ENCODE peak calls at places on chromosome 1, in six cellular contexts. C is ELR, V is T-helper 2 cell, R is DMS53, Y is HS-5, T is cerebellar cortex. F is an unnamed sample.
A peak's percentile ranks its signal among the peaks of the same experiment; 100 is the strongest.

GRCh38 chr1:160978510-160978927 is 23.9 kb upstream of the ITLN2 start:
- DNase-seq in Y (no peak), C (no peak), R (peak; percentile 72), V (no peak), T (no peak), F (no peak)

GRCh38 chr1:202662081-202662480 is 48.2 kb downstream of the SYT2 start:
- DNase-seq in T (peak; percentile 78), Y (no peak), C (no peak), V (no peak), R (peak; percentile 58), F (no peak)

GRCh38 chr1:151371340-151371739 is 1.2 kb downstream of the SELENBP1 start:
- DNase-seq in Y (no peak), R (peak; percentile 67), T (no peak), V (no peak), C (no peak), F (peak; percentile 21)

GRCh38 chr1:66388918-66389317 is 145.0 kb upstream of the SGIP1 start:
- DNase-seq in T (peak; percentile 49), V (no peak), R (no peak), Y (no peak), C (no peak), F (no peak)

GRCh38 chr1:24964811-24965570 is 34.9 kb upstream of the RUNX3 start:
- DNase-seq in R (no peak), T (no peak), V (peak; percentile 43), Y (no peak), C (peak; percentile 50), F (no peak)

GRCh38 chr1:4170548-4170947 is 270.5 kb upstream of the C1orf174 start:
- DNase-seq in T (no peak), C (no peak), V (no peak), R (no peak), Y (no peak), F (no peak)

GRCh38 chr1:79004916-79005315 is 1.6 kb downstream of the ADGRL4 start:
- DNase-seq in V (no peak), T (no peak), Y (no peak), R (no peak), C (no peak), F (no peak)

GRCh38 chr1:153272186-153272585 is 12.7 kb downstream of the LORICRIN start:
- DNase-seq in C (no peak), R (no peak), T (no peak), V (no peak), Y (no peak), F (no peak)

GRCh38 chr1:156900896-156901589 is 7.5 kb downstream of the PEAR1 start:
- DNase-seq in V (no peak), C (no peak), R (no peak), Y (no peak), T (no peak), F (no peak)

GRCh38 chr1:159177273-159177907 is 6.0 kb downstream of the CADM3 start:
- DNase-seq in T (no peak), C (peak; percentile 75), Y (peak; percentile 20), V (no peak), R (peak; percentile 59), F (peak; percentile 71)

GRCh38 chr1:100896481-100896982 is 642 bp downstream of the SLC30A7 start:
- DNase-seq in V (no peak), Y (peak; percentile 32), R (peak; percentile 90), C (peak; percentile 78), T (peak; percentile 48), F (peak; percentile 83)

GRCh38 chr1:154791292-154792278 is 78.5 kb downstream of the KCNN3 start:
- DNase-seq in T (no peak), C (peak; percentile 33), Y (peak; percentile 28), R (peak; percentile 49), V (peak; percentile 28), F (peak; percentile 55)

GRCh38 chr1:38858833-38859560 is 575 bp downstream of the RRAGC start:
- DNase-seq in C (peak; percentile 78), R (peak; percentile 69), T (peak; percentile 17), V (no peak), Y (no peak), F (peak; percentile 89)

F was measured in bronchial epithelial cell.